ENCODE peak calls at places on chromosomes 16 and 17, in four cellular contexts. Z is Daoy; S is activated naive CD4-positive, alpha-beta T cell treated with Interleukin-2 at 50 U/mL for 16 hours; Q is kidney glomerular epithelial cell. M is an unnamed sample.

GRCh38 chr16:82368041-82368440 is 198.0 kb upstream of the MPHOSPH6 start:
- DNase-seq in Z (peak; percentile 62), S (no peak), Q (no peak), M (no peak)

GRCh38 chr17:20187049-20187448 is 177.9 kb downstream of the SPECC1 start:
- DNase-seq in Z (peak; percentile 24), S (no peak), Q (no peak), M (no peak)

GRCh38 chr16:88619859-88620655 is 18.3 kb upstream of the IL17C start:
- DNase-seq in Z (no peak), S (peak; percentile 64), Q (no peak), M (no peak)

GRCh38 chr17:42101513-42102292 is 3.4 kb upstream of the ZNF385C start:
- DNase-seq in Z (peak; percentile 77), S (peak; percentile 70), Q (peak; percentile 40), M (peak; percentile 71)

GRCh38 chr17:66964930-66965800 is 658 bp downstream of the CACNG4 start:
- DNase-seq in Z (peak; percentile 55), S (peak; percentile 26), Q (no peak), M (peak; percentile 70)

GRCh38 chr17:73956595-73957465 is 246.6 kb upstream of the RPL38 start:
- DNase-seq in Z (peak; percentile 77), S (peak; percentile 42), Q (no peak), M (peak; percentile 38)

GRCh38 chr16:54493076-54493475 is 206.5 kb upstream of the IRX3 start:
- DNase-seq in Z (peak; percentile 36), S (no peak), Q (no peak), M (no peak)

GRCh38 chr17:77409282-77410161 is 268.8 kb downstream of the SEC14L1 start:
- DNase-seq in Z (peak; percentile 75), S (peak; percentile 38), Q (no peak), M (no peak)

GRCh38 chr17:32341141-32341856 is 674 bp downstream of the C17orf75 start:
- DNase-seq in Z (no peak), S (peak; percentile 50), Q (peak; percentile 20), M (peak; percentile 62)

GRCh38 chr17:56131431-56131830 is 21.8 kb upstream of the ANKFN1 start:
- DNase-seq in Z (no peak), S (no peak), Q (no peak), M (no peak)

GRCh38 chr17:31477417-31478055 is 86.1 kb downstream of the RAB11FIP4 start:
- DNase-seq in Z (no peak), S (no peak), Q (no peak), M (no peak)